ENCODE peak calls at places on chromosomes 13 and 19, in seven cellular contexts. W, F, G, S, R, M and Y are unnamed samples.

GRCh38 chr13:26604784-26605183 is 47.3 kb downstream of the WASF3 start:
- DNase-seq in R (no peak), M (no peak), W (no peak), F (no peak), G (no peak), S (peak), Y (no peak)

GRCh38 chr13:67549331-67549730 is 319.2 kb upstream of the PCDH9 start:
- DNase-seq in G (no peak), W (no peak), F (no peak), S (no peak), R (peak), M (peak), Y (no peak)

GRCh38 chr13:44620057-44620456 is 43.9 kb upstream of the TSC22D1 start:
- DNase-seq in F (no peak), M (no peak), R (peak), W (no peak), G (no peak), S (no peak), Y (no peak)

GRCh38 chr13:37884674-37885073 is 15.1 kb upstream of the TRPC4 start:
- DNase-seq in F (no peak), W (no peak), S (no peak), M (no peak), G (no peak), R (no peak), Y (no peak)

GRCh38 chr13:108595416-108596257 is 33.8 kb upstream of the MYO16 start:
- DNase-seq in F (no peak), W (no peak), M (no peak), R (no peak), G (no peak), S (no peak), Y (no peak)

GRCh38 chr19:19361075-19361594 is 40.5 kb downstream of the MAU2 start:
- DNase-seq in S (peak), R (peak), F (peak), M (peak), G (peak), W (peak), Y (peak)

GRCh38 chr13:90177519-90177918 is 1170.0 kb upstream of the MIR17HG start:
- DNase-seq in M (no peak), F (no peak), R (no peak), S (no peak), G (no peak), W (no peak), Y (no peak)

GRCh38 chr19:46660008-46660517 is 919 bp downstream of the DACT3 start:
- DNase-seq in G (no peak), R (no peak), F (no peak), S (peak), W (no peak), M (no peak), Y (peak)

GRCh38 chr13:40982772-40983171 is 36.3 kb downstream of the ELF1 start:
- DNase-seq in S (no peak), R (peak), M (peak), G (no peak), W (peak), F (peak), Y (peak)

GRCh38 chr19:57249329-57249728 is 8.9 kb downstream of the ZNF805 start:
- DNase-seq in M (no peak), W (no peak), R (peak), S (no peak), F (no peak), G (no peak), Y (no peak)

GRCh38 chr19:5943623-5944022 is 29.6 kb downstream of the CAPS start:
- DNase-seq in M (no peak), S (no peak), F (no peak), W (no peak), R (peak), G (no peak), Y (no peak)

GRCh38 chr19:55305491-55305890 is 19.6 kb downstream of the TMEM150B start:
- DNase-seq in M (peak), W (peak), F (peak), S (no peak), R (no peak), G (no peak), Y (peak)

GRCh38 chr19:1247747-1248453 is 483 bp upstream of the MIDN start:
- DNase-seq in G (no peak), F (peak), S (peak), R (peak), M (no peak), W (peak), Y (no peak)

GRCh38 chr19:50512999-50513745 is 541 bp downstream of the ASPDH start:
- DNase-seq in M (no peak), W (no peak), F (no peak), R (no peak), S (no peak), G (no peak), Y (no peak)

GRCh38 chr19:40807147-40808020 is 8.4 kb downstream of the EGLN2 start:
- DNase-seq in S (no peak), W (peak), G (no peak), F (no peak), M (no peak), R (no peak), Y (no peak)

GRCh38 chr19:48899781-48900476 is at the start of gene NUCB1:
- DNase-seq in M (peak), R (peak), G (peak), F (peak), W (peak), S (peak), Y (peak)

GRCh38 chr19:3556978-3557460 is 367 bp downstream of the MFSD12 start:
- DNase-seq in R (peak), F (peak), G (peak), S (peak), W (no peak), M (no peak), Y (peak)

GRCh38 chr13:24063281-24063851 is 97.2 kb upstream of the SPATA13 start:
- DNase-seq in F (no peak), G (no peak), W (no peak), R (no peak), M (peak), S (no peak), Y (no peak)

GRCh38 chr13:29924482-29924884 is 74.1 kb upstream of the UBL3 start:
- DNase-seq in F (no peak), M (no peak), R (peak), S (no peak), G (no peak), W (no peak), Y (no peak)

GRCh38 chr19:13132471-13133166 is 14.6 kb downstream of the NACC1 start:
- DNase-seq in F (no peak), R (peak), W (no peak), M (peak), G (no peak), S (no peak), Y (no peak)

GRCh38 chr13:113345486-113345885 is 18.4 kb downstream of the GRTP1 start:
- DNase-seq in F (no peak), G (no peak), S (no peak), M (no peak), R (no peak), W (no peak), Y (no peak)

GRCh38 chr13:89733686-89734085 is 1613.8 kb upstream of the MIR17HG start:
- DNase-seq in G (no peak), M (no peak), W (no peak), S (no peak), R (no peak), F (no peak), Y (no peak)

GRCh38 chr19:36256853-36257511 is 42.1 kb downstream of the ZNF146 start:
- DNase-seq in W (no peak), F (no peak), M (no peak), G (no peak), S (no peak), R (no peak), Y (no peak)

GRCh38 chr13:106122234-106122633 is 413.2 kb downstream of the EFNB2 start:
- DNase-seq in S (no peak), M (no peak), F (no peak), R (no peak), G (no peak), W (no peak), Y (no peak)

GRCh38 chr19:51327066-51327985 is 14.6 kb downstream of the VSIG10L start:
- DNase-seq in W (peak), M (peak), F (peak), G (peak), S (no peak), R (peak), Y (no peak)

GRCh38 chr19:9052894-9053293 is 34.0 kb upstream of the OR1M1 start:
- DNase-seq in S (no peak), M (no peak), R (no peak), G (no peak), W (no peak), F (no peak), Y (no peak)

GRCh38 chr13:39417643-39418042 is 185.3 kb downstream of the LHFPL6 start:
- DNase-seq in G (no peak), S (no peak), R (peak), F (no peak), M (no peak), W (no peak), Y (no peak)

GRCh38 chr13:59398127-59398526 is 765.6 kb downstream of the DIAPH3 start:
- DNase-seq in F (no peak), W (no peak), G (no peak), S (no peak), M (no peak), R (no peak), Y (peak)